ENCODE peak calls at places on chromosome 12, in nine cellular contexts. B is Peyer's patch; T is uterus; W is spleen; Y is transverse colon; N is CD8-positive, alpha-beta T cell; G is left ventricle myocardium inferior; K is sigmoid colon; V is esophagus squamous epithelium. X is an unnamed sample. For H3K4me1, the result is how much of the 10 kb centered on the place peaks cover.

GRCh38 chr12:93624595-93625294 is 52.3 kb downstream of the SOCS2 start:
- DNase-seq in B (no peak), G (no peak), Y (no peak), T (no peak), N (no peak), W (no peak), V (no peak), K (no peak), X (no peak)

GRCh38 chr12:90958995-90959394 is 4.0 kb upstream of the CCER1 start:
- DNase-seq in G (no peak), Y (no peak), B (no peak), T (no peak), N (no peak), K (no peak), W (no peak), V (no peak), X (no peak)

GRCh38 chr12:563250-563781 is 99.9 kb downstream of the NINJ2 start:
- DNase-seq in T (no peak), B (no peak), K (no peak), V (no peak), Y (no peak), G (no peak), W (peak), N (peak), X (no peak)

GRCh38 chr12:94805749-94806148 is 155.4 kb upstream of the TMCC3 start:
- DNase-seq in W (no peak), T (no peak), Y (no peak), V (no peak), G (no peak), N (no peak), B (no peak), K (no peak), X (no peak)

GRCh38 chr12:30847259-30847658 is 79.3 kb upstream of the TSPAN11 start:
- DNase-seq in V (no peak), G (no peak), T (no peak), W (no peak), B (no peak), N (no peak), Y (no peak), K (no peak), X (no peak)

GRCh38 chr12:91182664-91183455 is at the start of gene DCN:
- DNase-seq in N (no peak), Y (no peak), K (no peak), V (no peak), T (no peak), W (no peak), G (no peak), B (no peak), X (no peak)

GRCh38 chr12:44852483-44852882 is 23.6 kb downstream of the NELL2 start:
- DNase-seq in G (no peak), B (no peak), Y (no peak), T (no peak), N (no peak), K (no peak), W (no peak), V (no peak), X (no peak)

GRCh38 chr12:89893972-89894706 is 185.5 kb upstream of the ATP2B1 start:
- DNase-seq in W (no peak), K (no peak), T (no peak), V (no peak), Y (no peak), N (no peak), G (no peak), B (no peak), X (no peak)

GRCh38 chr12:110861729-110862128 is 14.9 kb downstream of the CCDC63 start:
- DNase-seq in B (no peak), Y (no peak), G (no peak), K (no peak), V (no peak), W (no peak), T (no peak), N (no peak), X (no peak)

GRCh38 chr12:11500222-11500860 is 105.0 kb upstream of the PRB2 start:
- DNase-seq in B (peak), V (peak), T (peak), Y (peak), N (peak), W (peak), K (peak), G (peak), X (peak)

GRCh38 chr12:57632369-57632897 is 568 bp downstream of the B4GALNT1 start:
- DNase-seq in T (no peak), W (no peak), K (peak), N (no peak), G (no peak), B (no peak), Y (no peak), V (no peak), X (no peak)
- H3K27ac ChIP-seq in T (no peak), W (no peak), K (peak), N (no peak), G (peak), B (peak), Y (no peak), V (peak), X (no peak)

GRCh38 chr12:132601171-132601883 is 9.1 kb downstream of the LRCOL1 start:
- DNase-seq in K (no peak), V (no peak), T (no peak), W (no peak), N (no peak), Y (no peak), B (no peak), G (no peak), X (no peak)
- H3K4me3 ChIP-seq in K (peak), V (peak), T (no peak), W (peak), N (peak), Y (no peak), B (peak), G (peak), X (no peak)

GRCh38 chr12:52850681-52851080 is 1.9 kb upstream of the KRT78 start:
- DNase-seq in W (peak), V (no peak), Y (no peak), T (no peak), G (no peak), N (no peak), K (no peak), B (peak), X (no peak)
- H3K4me1 ChIP-seq in W (under half), V (under half), Y (under half), T (under half), G (under half), N (under half), K (under half), B (under half), X (under half)

DNA sequence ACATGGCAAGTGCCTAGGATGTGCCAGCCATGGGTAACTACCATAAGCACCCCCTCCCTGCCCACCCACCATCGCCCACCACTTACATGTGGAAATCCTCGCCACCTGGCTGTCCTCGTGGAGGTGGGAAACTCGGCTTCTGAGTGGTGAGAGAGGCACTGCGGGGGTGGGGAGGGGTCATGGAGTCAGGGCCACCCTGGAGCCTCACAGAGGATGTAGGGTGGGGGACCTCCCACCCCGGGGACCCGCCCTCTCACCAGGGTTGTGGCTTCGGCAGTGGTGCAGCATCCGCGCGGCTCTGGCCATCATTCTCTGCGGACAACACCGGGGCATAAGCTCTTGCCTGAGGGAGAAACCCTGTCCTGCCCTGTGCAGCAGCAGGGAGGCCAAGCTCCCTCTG is 12.6 kb upstream of the ENDOU start:
- DNase-seq in T (no peak), K (no peak), G (no peak), B (no peak), V (no peak), Y (no peak), W (no peak), N (no peak), X (no peak)
- H3K27ac ChIP-seq in T (peak), K (peak), G (peak), B (peak), V (peak), Y (peak), W (peak), N (no peak), X (no peak)

GRCh38 chr12:131349397-131350127 is 361.3 kb upstream of the SFSWAP start:
- DNase-seq in T (no peak), B (no peak), N (no peak), W (no peak), K (no peak), G (no peak), Y (no peak), V (no peak), X (no peak)
- H3K4me3 ChIP-seq in T (no peak), B (no peak), N (no peak), W (no peak), K (no peak), G (no peak), Y (no peak), V (no peak), X (no peak)

X was measured in iPS DF 6.9.